ENCODE peak calls at places on chromosomes 12 and 14, in seven cellular contexts. G, R, T, C, L, Q and E are unnamed samples.

GRCh38 chr14:61811882-61812346 is 49.7 kb downstream of the SNAPC1 start:
- DNase-seq in G (no peak), R (no peak), T (no peak), C (no peak), L (no peak), Q (no peak), E (no peak)

GRCh38 chr12:76914102-76914859 is 35.5 kb upstream of the CSRP2 start:
- DNase-seq in G (no peak), R (no peak), T (no peak), C (no peak), L (no peak), Q (no peak), E (no peak)

GRCh38 chr14:39376671-39377403 is 55.4 kb downstream of the FBXO33 start:
- DNase-seq in G (no peak), R (peak; percentile 46), T (no peak), C (no peak), L (no peak), Q (no peak), E (no peak)

GRCh38 chr14:77615231-77616132 is 955 bp downstream of the SPTLC2 start:
- DNase-seq in G (no peak), R (peak; percentile 35), T (no peak), C (peak; percentile 33), L (no peak), Q (peak; percentile 53), E (no peak)

GRCh38 chr14:71693373-71693772 is 238.9 kb upstream of the RGS6 start:
- DNase-seq in G (no peak), R (peak; percentile 83), T (no peak), C (peak; percentile 82), L (no peak), Q (peak; percentile 14), E (no peak)

GRCh38 chr14:61213930-61214329 is 67.2 kb downstream of the TMEM30B start:
- DNase-seq in G (no peak), R (no peak), T (no peak), C (no peak), L (no peak), Q (no peak), E (no peak)

GRCh38 chr12:78060186-78060585 is 229.5 kb downstream of the NAV3 start:
- DNase-seq in G (no peak), R (peak; percentile 74), T (no peak), C (peak; percentile 51), L (no peak), Q (no peak), E (no peak)

GRCh38 chr14:51304956-51305355 is 64.9 kb downstream of the TMX1 start:
- DNase-seq in G (no peak), R (peak; percentile 99), T (no peak), C (peak; percentile 87), L (no peak), Q (no peak), E (no peak)

GRCh38 chr14:69519253-69519661 is 34.7 kb downstream of the PLEKHD1 start:
- DNase-seq in G (no peak), R (no peak), T (no peak), C (no peak), L (no peak), Q (no peak), E (no peak)

GRCh38 chr12:91388573-91388972 is 206.0 kb upstream of the DCN start:
- DNase-seq in G (no peak), R (no peak), T (no peak), C (no peak), L (no peak), Q (no peak), E (no peak)

GRCh38 chr12:57475271-57476161 is 4.2 kb downstream of the ARHGAP9 start:
- DNase-seq in G (no peak), R (no peak), T (no peak), C (no peak), L (peak; percentile 85), Q (no peak), E (no peak)

GRCh38 chr12:113405687-113406086 is 2.0 kb upstream of the SDS start:
- DNase-seq in G (no peak), R (no peak), T (no peak), C (no peak), L (no peak), Q (no peak), E (no peak)

GRCh38 chr12:53938276-53939140 is at the start of gene HOXC13:
- DNase-seq in G (peak; percentile 84), R (no peak), T (no peak), C (peak; percentile 96), L (peak; percentile 88), Q (peak; percentile 36), E (no peak)
- H3K4me3 ChIP-seq in G (peak within 1 kb of the TSS; percentile 47), R (no peak within 1 kb of the TSS), T (no peak within 1 kb of the TSS), C (no peak within 1 kb of the TSS), L (peak within 1 kb of the TSS; percentile 3), Q (no peak within 1 kb of the TSS), E (no peak within 1 kb of the TSS)

DNA sequence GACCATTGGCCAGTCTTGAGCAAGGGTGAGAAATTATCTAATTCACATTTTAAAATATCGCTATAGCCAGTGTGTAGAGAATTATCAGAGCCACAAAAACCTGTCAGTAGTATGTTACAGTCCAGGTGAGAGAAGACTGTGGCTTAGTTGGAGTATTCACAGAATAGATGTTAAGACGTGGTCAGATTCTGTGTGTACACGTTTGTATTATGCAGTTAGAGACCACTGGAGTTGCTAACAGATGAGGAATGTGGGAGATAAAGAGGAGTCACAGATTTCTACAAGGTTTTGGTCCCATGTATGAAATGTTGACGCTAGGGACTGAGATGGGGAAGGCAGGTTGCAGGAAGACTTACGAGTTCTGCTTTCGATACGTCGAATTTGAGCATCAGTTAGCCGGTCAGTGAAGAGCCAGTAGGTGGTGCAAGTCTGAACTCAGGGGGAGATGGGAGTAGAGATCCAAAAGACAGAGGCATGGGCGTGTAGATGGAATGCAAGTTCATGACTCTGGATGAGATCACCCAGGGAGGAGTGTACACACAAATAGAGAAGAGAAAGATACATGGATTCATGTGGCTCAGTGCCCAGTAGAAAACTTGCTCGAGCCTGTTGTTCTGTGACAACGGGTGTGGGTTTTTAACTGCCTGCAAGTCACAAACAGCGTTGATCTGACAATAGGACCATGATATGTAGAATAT is 114.8 kb upstream of the FLRT2 start:
- DNase-seq in G (peak; percentile 38), R (peak; percentile 94), T (no peak), C (peak; percentile 86), L (no peak), Q (no peak), E (no peak)
- TF ChIP-seq CTCF in G (no peak), R (peak; percentile 59), T (no peak), C (peak; percentile 33), L (no peak), Q (no peak), E (no peak)

GRCh38 chr12:133206390-133206789 is 25.1 kb downstream of the ZNF268 start:
- DNase-seq in G (no peak), R (no peak), T (no peak), C (no peak), L (no peak), Q (no peak), E (no peak)

GRCh38 chr12:133202493-133203343 is 21.4 kb downstream of the ZNF268 start:
- DNase-seq in G (no peak), R (peak; percentile 24), T (no peak), C (no peak), L (no peak), Q (peak; percentile 44), E (no peak)

GRCh38 chr12:133201888-133202287 is 20.6 kb downstream of the ZNF268 start:
- DNase-seq in G (no peak), R (no peak), T (no peak), C (no peak), L (no peak), Q (no peak), E (no peak)

GRCh38 chr12:133203344-133204263 is 22.3 kb downstream of the ZNF268 start:
- DNase-seq in G (no peak), R (no peak), T (no peak), C (no peak), L (no peak), Q (peak; percentile 45), E (no peak)

DNA sequence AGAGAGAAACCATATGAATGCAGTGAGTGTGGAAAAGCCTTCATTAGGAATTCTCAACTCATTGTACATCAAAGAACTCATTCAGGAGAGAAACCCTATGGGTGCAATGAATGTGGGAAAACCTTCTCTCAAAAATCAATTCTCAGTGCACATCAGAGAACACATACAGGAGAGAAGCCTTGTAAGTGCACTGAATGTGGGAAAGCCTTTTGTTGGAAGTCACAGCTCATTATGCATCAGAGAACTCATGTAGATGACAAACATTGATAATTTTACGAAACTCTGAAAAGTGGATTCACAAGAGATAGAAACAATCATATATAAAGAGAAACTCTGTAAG is 22.9 kb downstream of the ZNF268 start:
- DNase-seq in G (no peak), R (no peak), T (no peak), C (no peak), L (no peak), Q (peak; percentile 22), E (no peak)
- H3K4me3 ChIP-seq in G (no peak overlapping the region), R (no peak overlapping the region), T (peak overlapping the region; percentile 6), C (no peak overlapping the region), L (no peak overlapping the region), Q (no peak overlapping the region), E (no peak overlapping the region)

DNA sequence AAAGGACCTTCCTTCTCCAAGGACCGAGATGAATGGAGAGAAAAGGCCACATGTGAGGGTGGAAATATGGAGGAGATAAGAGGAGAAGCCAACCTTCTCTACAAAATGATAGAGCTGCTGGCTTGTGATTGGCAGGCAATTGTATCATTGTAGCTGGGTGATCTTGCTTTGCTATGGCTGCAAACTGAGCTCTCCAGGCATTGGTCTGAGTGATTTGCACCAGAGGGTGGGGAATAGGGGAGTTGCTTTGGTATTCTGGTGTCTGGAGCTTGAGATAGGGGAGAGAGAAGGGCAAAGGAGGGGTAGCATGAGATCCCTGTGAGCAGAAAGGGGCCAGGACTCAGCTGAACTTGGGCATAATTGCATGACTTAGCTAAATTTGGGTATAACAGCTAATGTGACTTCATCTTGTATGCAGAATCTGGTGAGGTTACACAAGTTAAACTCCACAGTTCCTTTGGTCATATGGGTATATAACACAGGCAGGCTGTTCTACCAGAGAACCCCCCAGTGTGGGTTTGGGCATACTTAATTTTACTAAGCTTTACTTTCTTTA is 72.0 kb downstream of the FOS start:
- DNase-seq in G (no peak), R (no peak), T (no peak), C (no peak), L (no peak), Q (no peak), E (no peak)
- TF ChIP-seq CTCF in G (no peak), R (no peak), T (no peak), C (no peak), L (no peak), Q (no peak), E (no peak)